ENCODE peak calls at places on chromosomes 4 and X, in four cellular contexts. One of them, this sample, is unnamed.

GRCh38 chr4:122960298-122960985 is 38.0 kb upstream of the NUDT6 start:
- DNase-seq in NCI-H1417: no peak
- DNase-seq in stimulated activated CD4-positive, alpha-beta T cell treated with anti-CD3 and anti-CD28 coated beads, Interleukin-4, amount 100 ng/mL, for 4 hours: no peak
- DNase-seq in D341Med: no peak
- DNase-seq in this sample: no peak

GRCh38 chr4:158282252-158282651 is 72.0 kb downstream of the TMEM144 start:
- DNase-seq in D341Med: no peak
- DNase-seq in NCI-H1417: no peak
- DNase-seq in stimulated activated CD4-positive, alpha-beta T cell treated with anti-CD3 and anti-CD28 coated beads, Interleukin-4, amount 100 ng/mL, for 4 hours: no peak
- DNase-seq in this sample: no peak

GRCh38 chr4:155433636-155434360 is 57.0 kb upstream of the MAP9 start:
- DNase-seq in NCI-H1417: no peak
- DNase-seq in D341Med: no peak
- DNase-seq in stimulated activated CD4-positive, alpha-beta T cell treated with anti-CD3 and anti-CD28 coated beads, Interleukin-4, amount 100 ng/mL, for 4 hours: no peak
- DNase-seq in this sample: no peak

GRCh38 chrX:152079768-152080167 is 58.6 kb downstream of the MAGEA10 start:
- DNase-seq in NCI-H1417: no peak
- DNase-seq in D341Med: no peak
- DNase-seq in stimulated activated CD4-positive, alpha-beta T cell treated with anti-CD3 and anti-CD28 coated beads, Interleukin-4, amount 100 ng/mL, for 4 hours: no peak
- DNase-seq in this sample: no peak

GRCh38 chr4:127936974-127937373 is 28.0 kb downstream of the MFSD8 start:
- DNase-seq in stimulated activated CD4-positive, alpha-beta T cell treated with anti-CD3 and anti-CD28 coated beads, Interleukin-4, amount 100 ng/mL, for 4 hours: no peak
- DNase-seq in NCI-H1417: no peak
- DNase-seq in D341Med: no peak
- DNase-seq in this sample: no peak

GRCh38 chr4:53959373-53959772 is 105.0 kb downstream of the CHIC2 start:
- DNase-seq in D341Med: no peak
- DNase-seq in NCI-H1417: no peak
- DNase-seq in stimulated activated CD4-positive, alpha-beta T cell treated with anti-CD3 and anti-CD28 coated beads, Interleukin-4, amount 100 ng/mL, for 4 hours: no peak
- DNase-seq in this sample: peak; percentile 77

GRCh38 chr4:119010909-119011606 is 122.4 kb downstream of the SYNPO2 start:
- DNase-seq in stimulated activated CD4-positive, alpha-beta T cell treated with anti-CD3 and anti-CD28 coated beads, Interleukin-4, amount 100 ng/mL, for 4 hours: no peak
- DNase-seq in NCI-H1417: no peak
- DNase-seq in D341Med: no peak
- DNase-seq in this sample: no peak

GRCh38 chr4:42445038-42445437 is 47.8 kb downstream of the SHISA3 start:
- DNase-seq in stimulated activated CD4-positive, alpha-beta T cell treated with anti-CD3 and anti-CD28 coated beads, Interleukin-4, amount 100 ng/mL, for 4 hours: no peak
- DNase-seq in NCI-H1417: no peak
- DNase-seq in D341Med: no peak
- DNase-seq in this sample: no peak

GRCh38 chr4:89425023-89425422 is 117.4 kb upstream of the GPRIN3 start:
- DNase-seq in D341Med: no peak
- DNase-seq in NCI-H1417: no peak
- DNase-seq in stimulated activated CD4-positive, alpha-beta T cell treated with anti-CD3 and anti-CD28 coated beads, Interleukin-4, amount 100 ng/mL, for 4 hours: no peak
- DNase-seq in this sample: no peak

GRCh38 chr4:57071340-57071739 is 38.8 kb downstream of the IGFBP7 start:
- DNase-seq in NCI-H1417: no peak
- DNase-seq in D341Med: no peak
- DNase-seq in stimulated activated CD4-positive, alpha-beta T cell treated with anti-CD3 and anti-CD28 coated beads, Interleukin-4, amount 100 ng/mL, for 4 hours: no peak
- DNase-seq in this sample: peak; percentile 80

GRCh38 chr4:124703154-124703553 is 9.4 kb downstream of the ANKRD50 start:
- DNase-seq in NCI-H1417: no peak
- DNase-seq in stimulated activated CD4-positive, alpha-beta T cell treated with anti-CD3 and anti-CD28 coated beads, Interleukin-4, amount 100 ng/mL, for 4 hours: no peak
- DNase-seq in D341Med: no peak
- DNase-seq in this sample: no peak

GRCh38 chr4:147060171-147060931 is 114.7 kb upstream of the TTC29 start:
- DNase-seq in stimulated activated CD4-positive, alpha-beta T cell treated with anti-CD3 and anti-CD28 coated beads, Interleukin-4, amount 100 ng/mL, for 4 hours: no peak
- DNase-seq in D341Med: no peak
- DNase-seq in NCI-H1417: no peak
- DNase-seq in this sample: no peak

GRCh38 chr4:476501-476900 is 22.5 kb downstream of the ZNF721 start:
- DNase-seq in D341Med: no peak
- DNase-seq in NCI-H1417: no peak
- DNase-seq in stimulated activated CD4-positive, alpha-beta T cell treated with anti-CD3 and anti-CD28 coated beads, Interleukin-4, amount 100 ng/mL, for 4 hours: no peak
- DNase-seq in this sample: no peak

GRCh38 chr4:1295405-1296055 is 5.8 kb downstream of the MAEA start:
- DNase-seq in stimulated activated CD4-positive, alpha-beta T cell treated with anti-CD3 and anti-CD28 coated beads, Interleukin-4, amount 100 ng/mL, for 4 hours: no peak
- DNase-seq in NCI-H1417: no peak
- DNase-seq in D341Med: no peak
- DNase-seq in this sample: peak; percentile 67

GRCh38 chr4:102299708-102300107 is 45.6 kb downstream of the SLC39A8 start:
- DNase-seq in NCI-H1417: peak; percentile 1
- DNase-seq in stimulated activated CD4-positive, alpha-beta T cell treated with anti-CD3 and anti-CD28 coated beads, Interleukin-4, amount 100 ng/mL, for 4 hours: peak; percentile 6
- DNase-seq in D341Med: peak; percentile 65
- DNase-seq in this sample: no peak

GRCh38 chr4:152138451-152138850 is 377.6 kb upstream of the GATB start:
- DNase-seq in stimulated activated CD4-positive, alpha-beta T cell treated with anti-CD3 and anti-CD28 coated beads, Interleukin-4, amount 100 ng/mL, for 4 hours: no peak
- DNase-seq in D341Med: no peak
- DNase-seq in NCI-H1417: no peak
- DNase-seq in this sample: no peak

GRCh38 chr4:184937745-184938144 is 80.5 kb upstream of the HELT start:
- DNase-seq in D341Med: no peak
- DNase-seq in stimulated activated CD4-positive, alpha-beta T cell treated with anti-CD3 and anti-CD28 coated beads, Interleukin-4, amount 100 ng/mL, for 4 hours: no peak
- DNase-seq in NCI-H1417: no peak
- DNase-seq in this sample: no peak

GRCh38 chrX:25029288-25029687 is 13.5 kb upstream of the ARX start:
- DNase-seq in NCI-H1417: no peak
- DNase-seq in D341Med: no peak
- DNase-seq in stimulated activated CD4-positive, alpha-beta T cell treated with anti-CD3 and anti-CD28 coated beads, Interleukin-4, amount 100 ng/mL, for 4 hours: no peak
- DNase-seq in this sample: no peak

GRCh38 chr4:158811704-158812103 is 42.9 kb downstream of the FNIP2 start:
- DNase-seq in D341Med: no peak
- DNase-seq in stimulated activated CD4-positive, alpha-beta T cell treated with anti-CD3 and anti-CD28 coated beads, Interleukin-4, amount 100 ng/mL, for 4 hours: peak; percentile 8
- DNase-seq in NCI-H1417: no peak
- DNase-seq in this sample: no peak

GRCh38 chr4:55485821-55486220 is 60.9 kb downstream of the CLOCK start:
- DNase-seq in D341Med: no peak
- DNase-seq in stimulated activated CD4-positive, alpha-beta T cell treated with anti-CD3 and anti-CD28 coated beads, Interleukin-4, amount 100 ng/mL, for 4 hours: no peak
- DNase-seq in NCI-H1417: no peak
- DNase-seq in this sample: no peak

GRCh38 chr4:142194905-142195304 is 558.5 kb downstream of the IL15 start:
- DNase-seq in stimulated activated CD4-positive, alpha-beta T cell treated with anti-CD3 and anti-CD28 coated beads, Interleukin-4, amount 100 ng/mL, for 4 hours: no peak
- DNase-seq in D341Med: no peak
- DNase-seq in NCI-H1417: no peak
- DNase-seq in this sample: no peak

GRCh38 chr4:182881928-182882327 is 35.3 kb downstream of the DCTD start:
- DNase-seq in stimulated activated CD4-positive, alpha-beta T cell treated with anti-CD3 and anti-CD28 coated beads, Interleukin-4, amount 100 ng/mL, for 4 hours: no peak
- DNase-seq in NCI-H1417: no peak
- DNase-seq in D341Med: no peak
- DNase-seq in this sample: peak; percentile 79

GRCh38 chr4:61770456-61770855 is 570.3 kb downstream of the ADGRL3 start:
- DNase-seq in NCI-H1417: no peak
- DNase-seq in stimulated activated CD4-positive, alpha-beta T cell treated with anti-CD3 and anti-CD28 coated beads, Interleukin-4, amount 100 ng/mL, for 4 hours: no peak
- DNase-seq in D341Med: no peak
- DNase-seq in this sample: no peak

GRCh38 chr4:71130827-71131603 is 137.6 kb downstream of the DCK start:
- DNase-seq in stimulated activated CD4-positive, alpha-beta T cell treated with anti-CD3 and anti-CD28 coated beads, Interleukin-4, amount 100 ng/mL, for 4 hours: no peak
- DNase-seq in NCI-H1417: peak; percentile 10
- DNase-seq in D341Med: peak; percentile 47
- DNase-seq in this sample: no peak

GRCh38 chrX:11792461-11793421 is 34.7 kb downstream of the MSL3 start:
- DNase-seq in NCI-H1417: no peak
- DNase-seq in stimulated activated CD4-positive, alpha-beta T cell treated with anti-CD3 and anti-CD28 coated beads, Interleukin-4, amount 100 ng/mL, for 4 hours: peak; percentile 77
- DNase-seq in D341Med: no peak
- DNase-seq in this sample: no peak

GRCh38 chrX:45208121-45208856 is 7.6 kb upstream of the DIPK2B start:
- DNase-seq in NCI-H1417: no peak
- DNase-seq in stimulated activated CD4-positive, alpha-beta T cell treated with anti-CD3 and anti-CD28 coated beads, Interleukin-4, amount 100 ng/mL, for 4 hours: no peak
- DNase-seq in D341Med: no peak
- DNase-seq in this sample: no peak

GRCh38 chrX:82626978-82627377 is 881.1 kb upstream of the POU3F4 start:
- DNase-seq in stimulated activated CD4-positive, alpha-beta T cell treated with anti-CD3 and anti-CD28 coated beads, Interleukin-4, amount 100 ng/mL, for 4 hours: no peak
- DNase-seq in NCI-H1417: no peak
- DNase-seq in D341Med: no peak
- DNase-seq in this sample: no peak

GRCh38 chr4:80173841-80174240 is 23.5 kb upstream of the PRDM8 start:
- DNase-seq in NCI-H1417: no peak
- DNase-seq in stimulated activated CD4-positive, alpha-beta T cell treated with anti-CD3 and anti-CD28 coated beads, Interleukin-4, amount 100 ng/mL, for 4 hours: no peak
- DNase-seq in D341Med: no peak
- DNase-seq in this sample: no peak